ENCODE peak calls at places on chromosomes 1 and 21, in seven cellular contexts. K, Q, E, O, N, C and H are unnamed samples.
A peak's percentile ranks its signal among the peaks of the same experiment; 100 is the strongest.

GRCh38 chr1:235107368-235108184 is 21.1 kb downstream of the TOMM20 start:
- DNase-seq in K (no peak), Q (no peak), E (no peak), O (no peak), N (no peak), C (no peak), H (no peak)

GRCh38 chr1:154445040-154445472 is 39.9 kb downstream of the IL6R start:
- DNase-seq in K (peak; percentile 57), Q (no peak), E (peak; percentile 65), O (no peak), N (no peak), C (no peak), H (peak; percentile 74)

GRCh38 chr1:89022167-89022959 is at the start of gene GBP3:
- DNase-seq in K (peak; percentile 86), Q (no peak), E (peak; percentile 51), O (no peak), N (no peak), C (no peak), H (no peak)

GRCh38 chr1:167489581-167490340 is 28.6 kb downstream of the CD247 start:
- DNase-seq in K (no peak), Q (no peak), E (no peak), O (no peak), N (peak; percentile 86), C (no peak), H (no peak)

GRCh38 chr1:6358144-6358624 is 35.4 kb downstream of the ACOT7 start:
- DNase-seq in K (no peak), Q (no peak), E (no peak), O (peak; percentile 72), N (no peak), C (no peak), H (no peak)

GRCh38 chr1:229556551-229556950 is 2.0 kb downstream of the ABCB10 start:
- DNase-seq in K (no peak), Q (no peak), E (no peak), O (no peak), N (no peak), C (no peak), H (no peak)

GRCh38 chr21:38626311-38626710 is 128.0 kb upstream of the ERG start:
- DNase-seq in K (no peak), Q (no peak), E (no peak), O (no peak), N (no peak), C (no peak), H (no peak)

GRCh38 chr1:30339866-30340265 is 383.5 kb downstream of the MATN1 start:
- DNase-seq in K (no peak), Q (no peak), E (no peak), O (no peak), N (no peak), C (no peak), H (no peak)

GRCh38 chr1:40926441-40926840 is 53.1 kb upstream of the CTPS1 start:
- DNase-seq in K (no peak), Q (no peak), E (no peak), O (no peak), N (no peak), C (no peak), H (no peak)

GRCh38 chr1:31977361-31978131 is 36.1 kb upstream of the KHDRBS1 start:
- DNase-seq in K (peak; percentile 92), Q (peak; percentile 74), E (no peak), O (no peak), N (peak; percentile 79), C (no peak), H (peak; percentile 33)

GRCh38 chr1:93908394-93909145 is 660 bp downstream of the GCLM start:
- DNase-seq in K (peak; percentile 57), Q (peak; percentile 61), E (no peak), O (peak; percentile 60), N (peak; percentile 11), C (peak; percentile 51), H (peak; percentile 40)

GRCh38 chr1:209875510-209875909 is 47.7 kb downstream of the UTP25 start:
- DNase-seq in K (peak; percentile 78), Q (no peak), E (no peak), O (no peak), N (peak; percentile 67), C (no peak), H (peak; percentile 42)

GRCh38 chr1:84960371-84960770 is 36.5 kb downstream of the MCOLN2 start:
- DNase-seq in K (peak; percentile 87), Q (no peak), E (no peak), O (no peak), N (no peak), C (no peak), H (no peak)

GRCh38 chr21:44718571-44718970 is 7.2 kb upstream of the TSPEAR start:
- DNase-seq in K (no peak), Q (no peak), E (no peak), O (no peak), N (no peak), C (no peak), H (no peak)

GRCh38 chr1:79554620-79555160 is 548.2 kb upstream of the ADGRL4 start:
- DNase-seq in K (no peak), Q (no peak), E (no peak), O (no peak), N (no peak), C (no peak), H (no peak)

GRCh38 chr1:56060901-56061300 is 518.5 kb downstream of the PLPP3 start:
- DNase-seq in K (peak; percentile 68), Q (no peak), E (no peak), O (no peak), N (no peak), C (no peak), H (peak; percentile 77)

GRCh38 chr1:220791287-220791686 is 4.6 kb downstream of the MTARC1 start:
- DNase-seq in K (no peak), Q (no peak), E (no peak), O (no peak), N (no peak), C (no peak), H (no peak)

GRCh38 chr1:244844155-244845121 is 9.0 kb downstream of the COX20 start:
- DNase-seq in K (no peak), Q (no peak), E (no peak), O (no peak), N (no peak), C (no peak), H (no peak)

GRCh38 chr1:215083408-215083961 is 948 bp downstream of the KCNK2 start:
- DNase-seq in K (peak; percentile 68), Q (no peak), E (no peak), O (no peak), N (no peak), C (no peak), H (peak; percentile 30)

DNA sequence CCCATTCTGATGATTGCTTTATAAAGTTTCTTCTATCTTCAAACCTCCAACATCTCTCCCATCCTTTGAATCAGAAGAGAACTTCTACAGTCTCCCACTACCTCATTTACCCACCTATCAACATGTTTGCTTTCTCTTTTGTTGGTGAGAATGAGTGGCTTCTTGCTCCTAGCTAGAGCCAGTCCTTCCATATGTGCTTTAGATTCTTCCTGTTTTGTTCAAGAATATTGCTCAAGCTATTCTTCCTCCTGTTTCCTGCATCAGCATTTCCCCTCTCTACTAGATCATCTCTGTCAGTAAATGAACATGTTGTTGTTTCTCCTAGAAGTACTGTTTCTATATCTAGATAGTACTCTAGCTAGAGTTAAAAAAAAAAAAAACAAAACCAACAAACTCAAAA is 6.3 kb downstream of the ATF6 start:
- DNase-seq in K (no peak), Q (no peak), E (no peak), O (no peak), N (no peak), C (no peak), H (no peak)
- H3K4me3 ChIP-seq in K (no peak overlapping the region), Q (no peak overlapping the region), E (no peak overlapping the region), O (no peak overlapping the region), N (no peak overlapping the region), C (no peak overlapping the region), H (no peak overlapping the region)

DNA sequence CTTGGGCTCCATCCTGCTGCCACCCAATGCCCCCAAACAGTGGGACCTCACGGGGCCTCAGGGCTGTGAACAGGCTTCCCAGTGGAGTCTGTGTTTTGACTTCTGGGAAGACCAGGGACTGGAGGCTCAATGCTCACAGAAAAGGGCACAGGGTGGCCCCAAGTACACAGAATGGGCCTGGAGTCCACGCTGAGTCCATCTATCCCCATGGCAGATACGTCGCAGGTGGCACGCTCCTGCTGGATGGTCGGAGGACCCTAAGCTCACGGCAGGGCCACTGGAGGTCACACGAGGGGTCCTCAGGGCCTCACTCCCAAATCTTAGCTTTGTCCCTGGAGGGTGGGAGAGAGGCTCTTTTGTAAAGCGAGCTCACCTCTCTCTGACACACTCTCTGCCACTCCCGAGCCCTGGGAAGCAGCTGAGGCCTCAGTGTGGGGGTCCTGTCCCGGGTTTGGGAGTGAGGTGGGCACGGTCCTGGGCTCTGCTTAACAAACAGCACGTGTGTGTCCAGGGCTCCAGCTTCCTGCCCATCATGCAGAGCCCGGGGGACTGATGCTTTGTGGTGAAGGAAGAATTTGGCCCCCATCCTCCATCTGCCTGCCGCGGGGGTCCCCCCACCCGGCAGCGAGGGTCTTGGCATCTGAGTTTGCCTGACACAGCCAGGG is 27.2 kb upstream of the TTC34 start:
- DNase-seq in K (no peak), Q (peak; percentile 19), E (no peak), O (no peak), N (no peak), C (no peak), H (no peak)
- H3K27me3 ChIP-seq in K (peaks cover 1% of the 10 kb centered on the region), Q (no peaks in the 10 kb centered on the region), E (no peaks in the 10 kb centered on the region), O (peaks cover 83% of the 10 kb centered on the region), N (no peaks in the 10 kb centered on the region), C (no peaks in the 10 kb centered on the region), H (no peaks in the 10 kb centered on the region)

DNA sequence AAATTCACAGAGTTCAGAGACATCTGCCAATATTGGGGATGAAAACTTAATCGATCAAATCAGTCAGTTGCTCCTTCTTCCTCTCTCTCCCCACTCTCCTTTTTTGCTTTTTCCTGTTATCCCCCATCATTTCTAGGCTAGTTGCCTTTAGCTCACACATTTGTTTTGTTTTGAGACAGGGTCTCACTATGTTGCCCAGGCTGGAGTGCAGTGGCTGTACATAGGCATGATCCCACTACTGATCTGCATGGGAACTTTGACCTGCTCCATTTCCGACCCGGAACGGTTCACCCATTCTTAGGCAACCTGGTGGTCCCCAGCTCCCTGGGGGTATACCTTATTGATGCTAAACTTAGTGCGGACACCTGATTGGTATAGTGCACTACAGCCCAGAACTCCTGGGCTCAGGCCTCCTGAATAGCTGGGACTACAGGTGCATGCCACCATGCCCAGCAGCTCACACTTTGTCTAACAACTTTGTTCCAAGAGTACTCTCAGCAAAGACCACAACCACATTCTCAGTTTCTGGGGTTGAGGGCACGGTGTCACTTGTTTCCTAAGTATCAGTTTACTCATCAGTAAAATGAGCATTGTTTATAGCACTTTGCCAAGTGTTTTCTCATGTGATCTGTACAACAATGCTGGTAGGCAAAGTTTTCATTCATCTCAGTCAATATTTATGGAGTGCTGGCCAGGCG is 6.7 kb upstream of the ELOA start:
- DNase-seq in K (no peak), Q (no peak), E (no peak), O (no peak), N (no peak), C (no peak), H (no peak)
- H3K36me3 ChIP-seq in K (peaks cover 2% of the 10 kb centered on the region), Q (no peaks in the 10 kb centered on the region), E (no peaks in the 10 kb centered on the region), O (no peaks in the 10 kb centered on the region), N (no peaks in the 10 kb centered on the region), C (no peaks in the 10 kb centered on the region), H (peaks cover 8% of the 10 kb centered on the region)

GRCh38 chr1:17212009-17212408 is 7.1 kb downstream of the PADI1 start:
- DNase-seq in K (no peak), Q (peak; percentile 26), E (no peak), O (peak; percentile 76), N (no peak), C (no peak), H (no peak)
- H3K4me3 ChIP-seq in K (no peak overlapping the region), Q (no peak overlapping the region), E (no peak overlapping the region), O (no peak overlapping the region), N (no peak overlapping the region), C (no peak overlapping the region), H (no peak overlapping the region)